ENCODE peak calls at places on chromosomes 6 and 20, in seven cellular contexts. J, I, D, V, X, L and U are unnamed samples.

GRCh38 chr20:62242196-62242595 is 3.9 kb downstream of the OSBPL2 start:
- DNase-seq in D (no peak), J (no peak), I (no peak), X (no peak), V (no peak), L (no peak), U (no peak)

GRCh38 chr6:83221886-83222479 is 28.8 kb downstream of the RWDD2A start:
- DNase-seq in J (no peak), L (no peak), D (no peak), X (no peak), I (no peak), V (no peak), U (no peak)

GRCh38 chr20:37239026-37239451 is 22.6 kb downstream of the GHRH start:
- DNase-seq in V (no peak), I (no peak), X (no peak), J (no peak), D (no peak), L (no peak), U (no peak)

GRCh38 chr6:15364401-15365037 is 118.7 kb downstream of the JARID2 start:
- DNase-seq in X (no peak), D (no peak), J (no peak), I (no peak), L (no peak), V (no peak), U (no peak)

GRCh38 chr6:144305567-144305966 is 20.4 kb downstream of the UTRN start:
- DNase-seq in J (no peak), D (no peak), X (no peak), L (no peak), I (no peak), V (no peak), U (no peak)

GRCh38 chr20:11453430-11453829 is 464.3 kb upstream of the BTBD3 start:
- DNase-seq in X (no peak), L (no peak), I (no peak), D (no peak), V (no peak), J (no peak), U (no peak)

GRCh38 chr20:57871237-57871632 is 161.4 kb upstream of the PMEPA1 start:
- DNase-seq in X (no peak), D (no peak), J (no peak), L (no peak), I (no peak), V (no peak), U (no peak)

GRCh38 chr6:117605169-117605826 is 3.0 kb upstream of the GOPC start:
- DNase-seq in X (peak; percentile 61), V (peak; percentile 41), I (peak; percentile 41), L (no peak), D (peak; percentile 19), J (no peak), U (peak; percentile 41)

GRCh38 chr6:37705239-37706051 is 7.8 kb upstream of the MDGA1 start:
- DNase-seq in X (peak; percentile 80), D (no peak), J (peak; percentile 92), I (peak; percentile 23), V (peak; percentile 80), L (peak; percentile 72), U (peak; percentile 56)

GRCh38 chr6:74991573-74992332 is 214.1 kb downstream of the COL12A1 start:
- DNase-seq in L (no peak), D (no peak), V (no peak), I (peak; percentile 16), X (no peak), J (no peak), U (no peak)

GRCh38 chr20:56875052-56875663 is 246.1 kb downstream of the TFAP2C start:
- DNase-seq in L (no peak), I (peak; percentile 84), J (no peak), X (no peak), D (peak; percentile 23), V (no peak), U (no peak)

GRCh38 chr20:37446286-37447032 is 74.6 kb upstream of the NNAT start:
- DNase-seq in D (no peak), I (no peak), L (peak; percentile 8), X (no peak), V (no peak), J (no peak), U (no peak)

GRCh38 chr6:166194885-166195860 is 27.5 kb upstream of the TBXT start:
- DNase-seq in X (no peak), I (no peak), V (no peak), D (no peak), J (no peak), L (no peak), U (no peak)

GRCh38 chr6:119612871-119613515 is 263.4 kb upstream of the MAN1A1 start:
- DNase-seq in J (no peak), X (no peak), D (no peak), V (no peak), I (no peak), L (no peak), U (no peak)

GRCh38 chr6:524803-525202 is 132.1 kb downstream of the HUS1B start:
- DNase-seq in V (no peak), L (no peak), X (no peak), D (no peak), I (no peak), J (peak; percentile 70), U (no peak)

GRCh38 chr6:37168163-37168758 is 1.7 kb upstream of the PIM1 start:
- DNase-seq in I (no peak), D (no peak), J (no peak), V (no peak), L (no peak), X (no peak), U (no peak)

GRCh38 chr6:151118453-151119123 is 121.2 kb upstream of the AKAP12 start:
- DNase-seq in J (no peak), I (no peak), L (no peak), D (no peak), X (no peak), V (no peak), U (no peak)